ENCODE peak calls at places on chromosome 6, in five cellular contexts. L is germinal center, K is heart right ventricle, T is cardiac fibroblast, Y is HFF-Myc. X is an unnamed sample.

GRCh38 chr6:44667668-44668390 is 280.3 kb downstream of the CDC5L start:
- DNase-seq in T (peak; percentile 36), Y (no peak), L (no peak), K (no peak), X (no peak)

GRCh38 chr6:5645275-5645674 is 361.4 kb downstream of the NRN1 start:
- DNase-seq in Y (no peak), K (no peak), L (no peak), T (no peak), X (no peak)

GRCh38 chr6:37311666-37312473 is 41.9 kb upstream of the RNF8 start:
- DNase-seq in Y (no peak), K (no peak), L (no peak), T (peak; percentile 32), X (no peak)

GRCh38 chr6:45075246-45075645 is 252.9 kb upstream of the RUNX2 start:
- DNase-seq in Y (peak; percentile 44), T (peak; percentile 99), L (no peak), K (no peak), X (no peak)

GRCh38 chr6:52635049-52635577 is 35.8 kb upstream of the TMEM14A start:
- DNase-seq in Y (no peak), K (no peak), L (no peak), T (peak; percentile 46), X (no peak)

GRCh38 chr6:30555428-30556005 is 772 bp downstream of the GNL1 start:
- DNase-seq in K (peak; percentile 58), Y (no peak), T (peak; percentile 27), L (peak; percentile 22), X (peak; percentile 12)

GRCh38 chr6:43887340-43887858 is 117.4 kb downstream of the VEGFA start:
- DNase-seq in Y (no peak), K (no peak), T (no peak), L (no peak), X (no peak)

GRCh38 chr6:35385457-35386202 is 43.3 kb downstream of the PPARD start:
- DNase-seq in L (no peak), T (peak; percentile 31), K (no peak), Y (no peak), X (peak; percentile 53)

GRCh38 chr6:11785953-11786579 is 7.5 kb upstream of the ADTRP start:
- DNase-seq in T (no peak), L (no peak), Y (no peak), K (no peak), X (no peak)

GRCh38 chr6:17417817-17418216 is 24.4 kb downstream of the CAP2 start:
- DNase-seq in T (peak; percentile 58), K (no peak), Y (peak; percentile 51), L (no peak), X (no peak)

GRCh38 chr6:13834762-13835161 is 20.4 kb upstream of the MCUR1 start:
- DNase-seq in L (no peak), K (no peak), T (no peak), Y (no peak), X (no peak)

GRCh38 chr6:141594874-141595273 is 537.9 kb upstream of the GJE1 start:
- DNase-seq in T (no peak), L (no peak), Y (no peak), K (no peak), X (no peak)

GRCh38 chr6:83470587-83470986 is 39.7 kb upstream of the ME1 start:
- DNase-seq in Y (no peak), K (no peak), L (no peak), T (no peak), X (no peak)

GRCh38 chr6:64256483-64256882 is 620.9 kb downstream of the PHF3 start:
- DNase-seq in K (no peak), L (no peak), Y (no peak), T (no peak), X (no peak)

GRCh38 chr6:11146117-11146826 is 34.7 kb upstream of the ERVFRD-1 start:
- DNase-seq in T (no peak), L (no peak), Y (no peak), K (no peak), X (no peak)

GRCh38 chr6:43494321-43494720 is 15.8 kb downstream of the LRRC73 start:
- DNase-seq in Y (no peak), K (no peak), L (no peak), T (no peak), X (no peak)

GRCh38 chr6:150380256-150380655 is 11.4 kb downstream of the IYD start:
- DNase-seq in Y (peak; percentile 17), L (no peak), K (no peak), T (peak; percentile 52), X (no peak)

GRCh38 chr6:124823240-124824105 is 138.8 kb upstream of the RNF217 start:
- DNase-seq in Y (no peak), K (no peak), L (no peak), T (no peak), X (no peak)

GRCh38 chr6:26012061-26012460 is 49.5 kb downstream of the TRIM38 start:
- DNase-seq in L (no peak), T (no peak), Y (no peak), K (no peak), X (no peak)

GRCh38 chr6:141097471-141097870 is 1035.3 kb upstream of the GJE1 start:
- DNase-seq in T (peak; percentile 62), L (no peak), K (no peak), Y (no peak), X (no peak)

GRCh38 chr6:157226761-157227160 is 96.6 kb downstream of the TMEM242 start:
- DNase-seq in T (no peak), K (no peak), Y (no peak), L (no peak), X (no peak)

GRCh38 chr6:26328265-26328844 is 36.6 kb upstream of the BTN3A2 start:
- DNase-seq in L (no peak), Y (no peak), T (peak; percentile 54), K (no peak), X (no peak)

GRCh38 chr6:96299525-96299924 is 222.1 kb upstream of the UFL1 start:
- DNase-seq in Y (no peak), L (no peak), K (no peak), T (no peak), X (no peak)

GRCh38 chr6:140773276-140773675 is 1359.4 kb upstream of the GJE1 start:
- DNase-seq in T (peak; percentile 20), L (no peak), K (no peak), Y (no peak), X (no peak)

GRCh38 chr6:158086706-158087518 is 81.2 kb downstream of the SERAC1 start:
- DNase-seq in L (no peak), Y (no peak), K (peak; percentile 44), T (no peak), X (peak; percentile 45)

GRCh38 chr6:10584607-10585006 is 63.5 kb downstream of the GCNT2 start:
- DNase-seq in T (no peak), K (no peak), L (no peak), Y (no peak), X (no peak)